ENCODE peak calls at places on chromosome 10, in ten cellular contexts. K is tibial artery; Y is AG10803; V is CD8-positive, alpha-beta memory T cell; E is HL-60; P is WERI-Rb-1; Q is foreskin fibroblast; Z is epithelial cell of esophagus; W is mesenchymal stem cell; H is kidney epithelial cell. N is an unnamed sample.

GRCh38 chr10:131708225-131708624 is 192.6 kb upstream of the PPP2R2D start:
- DNase-seq in E (no peak), P (no peak), K (no peak), Y (no peak), Z (no peak), W (no peak), Q (no peak), V (no peak), H (no peak), N (no peak)

GRCh38 chr10:97647556-97647955 is 7.1 kb downstream of the PI4K2A start:
- DNase-seq in P (no peak), Z (peak), Q (peak), Y (peak), V (no peak), E (no peak), K (no peak), H (no peak), W (peak), N (no peak)

GRCh38 chr10:120735773-120736371 is 115.3 kb upstream of the WDR11 start:
- DNase-seq in P (no peak), Q (peak), V (no peak), K (no peak), E (no peak), W (no peak), Y (peak), Z (peak), H (no peak), N (no peak)

GRCh38 chr10:48400129-48400849 is 93.8 kb downstream of the MAPK8 start:
- DNase-seq in K (no peak), Z (peak), Y (peak), Q (no peak), H (peak), V (no peak), P (no peak), E (no peak), W (peak), N (no peak)

GRCh38 chr10:117373848-117374505 is 1.3 kb downstream of the PDZD8 start:
- DNase-seq in H (no peak), Y (peak), W (peak), K (peak), P (peak), Q (peak), V (peak), Z (peak), E (no peak), N (peak)

GRCh38 chr10:78299861-78300453 is 266.3 kb downstream of the RPS24 start:
- DNase-seq in P (no peak), K (no peak), Z (no peak), H (no peak), V (no peak), E (peak), W (no peak), Q (no peak), Y (no peak), N (no peak)

GRCh38 chr10:62512732-62513475 is 138.7 kb downstream of the ZNF365 start:
- DNase-seq in H (no peak), Q (peak), Z (peak), P (no peak), Y (peak), W (peak), E (no peak), V (no peak), K (no peak), N (no peak)

GRCh38 chr10:131002031-131002861 is 309.3 kb downstream of the TCERG1L start:
- DNase-seq in V (no peak), Z (no peak), W (no peak), K (peak), Y (no peak), P (no peak), E (no peak), Q (no peak), H (no peak), N (no peak)

GRCh38 chr10:46524471-46525176 is 31.8 kb downstream of the GPRIN2 start:
- DNase-seq in P (no peak), K (no peak), H (no peak), Q (peak), W (peak), V (no peak), Z (peak), Y (peak), E (no peak), N (peak)

GRCh38 chr10:79970062-79970461 is 21.2 kb upstream of the SFTPD start:
- DNase-seq in W (no peak), H (no peak), V (no peak), Y (no peak), P (no peak), K (no peak), E (no peak), Q (no peak), Z (no peak), N (no peak)

GRCh38 chr10:62441953-62442352 is 67.8 kb downstream of the ZNF365 start:
- DNase-seq in E (no peak), Q (no peak), H (no peak), Z (no peak), P (no peak), Y (no peak), W (no peak), K (no peak), V (no peak), N (no peak)

GRCh38 chr10:80205478-80206276 is at the start of gene ANXA11:
- DNase-seq in W (peak), H (no peak), P (peak), Q (peak), Y (peak), K (peak), Z (peak), V (peak), E (peak), N (peak)

GRCh38 chr10:119455609-119456434 is 86.7 kb downstream of the RGS10 start:
- DNase-seq in E (no peak), H (no peak), K (no peak), Y (no peak), V (no peak), Z (no peak), P (no peak), W (no peak), Q (no peak), N (no peak)

GRCh38 chr10:60254776-60255175 is 134.9 kb downstream of the ANK3 start:
- DNase-seq in Q (no peak), H (no peak), V (no peak), W (no peak), Y (no peak), P (no peak), E (no peak), K (no peak), Z (no peak), N (no peak)

GRCh38 chr10:95233377-95234034 is 39.5 kb downstream of the ACSM6 start:
- DNase-seq in K (no peak), Z (peak), V (no peak), W (no peak), P (no peak), E (no peak), Y (peak), Q (peak), H (no peak), N (no peak)

GRCh38 chr10:60760711-60761210 is 17.5 kb upstream of the CDK1 start:
- DNase-seq in Q (no peak), H (no peak), K (no peak), V (no peak), Y (no peak), W (no peak), P (no peak), E (no peak), Z (peak), N (no peak)

GRCh38 chr10:49363309-49364031 is 32.4 kb downstream of the DRGX start:
- DNase-seq in K (peak), H (no peak), E (no peak), W (no peak), Z (no peak), Q (no peak), Y (no peak), P (no peak), V (no peak), N (no peak)

GRCh38 chr10:62116896-62117295 is 151.7 kb downstream of the RTKN2 start:
- DNase-seq in V (no peak), P (no peak), Q (no peak), K (no peak), Z (peak), W (no peak), Y (no peak), E (no peak), H (no peak), N (no peak)

GRCh38 chr10:114703377-114704125 is 45.5 kb upstream of the ABLIM1 start:
- DNase-seq in P (peak), Z (peak), Q (peak), Y (peak), K (no peak), H (no peak), E (no peak), W (no peak), V (no peak), N (no peak)

GRCh38 chr10:103598654-103599115 is 105.2 kb downstream of the NEURL1 start:
- DNase-seq in P (peak), W (peak), Y (peak), K (no peak), Q (peak), Z (peak), V (no peak), H (peak), E (peak), N (peak)

GRCh38 chr10:33927347-33927746 is 592.9 kb upstream of the NRP1 start:
- DNase-seq in P (no peak), Y (no peak), Q (no peak), W (no peak), Z (peak), K (no peak), V (no peak), H (peak), E (no peak), N (no peak)

GRCh38 chr10:95646160-95646559 is 10.4 kb downstream of the ALDH18A1 start:
- DNase-seq in P (no peak), K (no peak), Q (no peak), H (no peak), Y (no peak), E (no peak), Z (no peak), W (no peak), V (no peak), N (no peak)

GRCh38 chr10:100115011-100115770 is 33.5 kb upstream of the CPN1 start:
- DNase-seq in V (no peak), H (no peak), Z (no peak), K (no peak), W (no peak), Q (peak), Y (no peak), P (no peak), E (no peak), N (no peak)
- H3K4me3 ChIP-seq in V (no peak), H (peak), Z (no peak), K (no peak), W (no peak), Q (no peak), Y (no peak), P (no peak), E (no peak), N (peak)

GRCh38 chr10:3467052-3467906 is 294.7 kb upstream of the PITRM1 start:
- DNase-seq in E (no peak), V (no peak), W (peak), H (peak), Y (peak), Z (peak), K (peak), P (no peak), Q (peak), N (peak)
- H3K4me3 ChIP-seq in E (no peak), V (no peak), W (peak), H (no peak), Y (peak), Z (peak), K (peak), P (no peak), Q (peak), N (peak)

GRCh38 chr10:4243651-4244050 is 458.6 kb upstream of the KLF6 start:
- DNase-seq in P (no peak), H (peak), V (no peak), E (peak), Q (peak), Y (peak), K (no peak), W (peak), Z (peak), N (no peak)

GRCh38 chr10:4241724-4242345 is 456.8 kb upstream of the KLF6 start:
- DNase-seq in P (no peak), Y (peak), H (peak), Z (peak), E (no peak), V (no peak), W (peak), Q (peak), K (no peak), N (no peak)

GRCh38 chr10:4243169-4243568 is 458.2 kb upstream of the KLF6 start:
- DNase-seq in V (no peak), E (no peak), K (no peak), H (no peak), P (no peak), Y (no peak), Z (no peak), Q (no peak), W (no peak), N (no peak)

GRCh38 chr10:4240641-4241197 is 455.7 kb upstream of the KLF6 start:
- DNase-seq in P (no peak), K (no peak), W (peak), H (no peak), V (no peak), Q (peak), Z (peak), E (no peak), Y (peak), N (no peak)

GRCh38 chr10:4242561-4243035 is 457.6 kb upstream of the KLF6 start:
- DNase-seq in W (peak), Q (peak), K (no peak), V (no peak), Y (peak), P (peak), H (peak), E (no peak), Z (peak), N (no peak)
- H3K4me3 ChIP-seq in W (peak), Q (peak), K (peak), V (no peak), Y (peak), P (no peak), H (no peak), E (no peak), Z (no peak), N (peak)

GRCh38 chr10:102460836-102461186 is 9.5 kb upstream of the C10orf95 start:
- DNase-seq in K (no peak), E (no peak), H (no peak), Q (no peak), Y (no peak), W (no peak), V (no peak), P (no peak), Z (no peak), N (no peak)
- H3K4me3 ChIP-seq in K (peak), E (peak), H (peak), Q (peak), Y (peak), W (peak), V (peak), P (peak), Z (peak), N (peak)

GRCh38 chr10:29412452-29413004 is 123.7 kb downstream of the LYZL1 start:
- DNase-seq in E (no peak), V (no peak), W (no peak), Z (no peak), Q (peak), P (no peak), Y (peak), H (no peak), K (no peak), N (no peak)
- H3K4me3 ChIP-seq in E (no peak), V (no peak), W (peak), Z (no peak), Q (no peak), P (no peak), Y (no peak), H (no peak), K (no peak), N (no peak)

GRCh38 chr10:75466016-75466415 is 34.6 kb downstream of the LRMDA start:
- DNase-seq in Q (no peak), K (no peak), E (no peak), P (no peak), Z (no peak), V (no peak), Y (peak), H (no peak), W (no peak), N (no peak)

GRCh38 chr10:75466886-75467285 is 35.5 kb downstream of the LRMDA start:
- DNase-seq in K (no peak), Z (peak), Q (peak), E (no peak), V (no peak), H (no peak), W (peak), Y (peak), P (no peak), N (peak)

GRCh38 chr10:75462865-75463264 is 31.4 kb downstream of the LRMDA start:
- DNase-seq in Z (no peak), H (no peak), P (no peak), Q (no peak), W (no peak), Y (no peak), K (no peak), V (no peak), E (no peak), N (no peak)

GRCh38 chr10:75464478-75465090 is 33.2 kb downstream of the LRMDA start:
- DNase-seq in V (no peak), Q (no peak), P (no peak), Z (peak), W (no peak), Y (no peak), E (no peak), H (no peak), K (no peak), N (no peak)

GRCh38 chr10:75465110-75465509 is 33.7 kb downstream of the LRMDA start:
- DNase-seq in E (no peak), Z (peak), V (no peak), Y (peak), K (no peak), Q (peak), W (peak), H (no peak), P (no peak), N (no peak)
- H3K4me3 ChIP-seq in E (no peak), Z (no peak), V (no peak), Y (no peak), K (no peak), Q (no peak), W (no peak), H (no peak), P (no peak), N (no peak)

DNA sequence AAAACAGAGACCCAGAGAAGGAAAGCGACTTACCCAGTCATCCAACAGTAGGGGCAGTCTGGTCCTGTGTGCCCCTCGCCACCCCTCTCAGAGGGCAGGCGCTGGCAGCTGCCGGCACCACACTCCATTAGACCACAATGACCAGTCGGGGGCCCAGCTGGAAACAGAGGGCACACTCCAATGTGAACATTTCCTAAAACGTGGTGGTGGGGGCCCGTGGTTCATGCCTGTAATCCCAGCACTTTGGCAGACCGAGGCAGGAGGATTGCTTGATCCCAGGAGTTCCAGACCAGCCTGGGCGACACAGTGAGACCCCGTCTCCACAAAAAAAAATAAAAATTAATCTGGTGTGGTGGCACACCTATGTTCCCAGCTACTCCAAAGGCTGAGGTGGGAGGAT is 912 bp upstream of the OAT start:
- DNase-seq in P (no peak), Y (no peak), K (no peak), E (no peak), W (no peak), H (no peak), V (no peak), Q (no peak), Z (no peak), N (no peak)
- H3K4me3 ChIP-seq in P (no peak), Y (no peak), K (no peak), E (no peak), W (no peak), H (no peak), V (peak), Q (no peak), Z (no peak), N (peak)

DNA sequence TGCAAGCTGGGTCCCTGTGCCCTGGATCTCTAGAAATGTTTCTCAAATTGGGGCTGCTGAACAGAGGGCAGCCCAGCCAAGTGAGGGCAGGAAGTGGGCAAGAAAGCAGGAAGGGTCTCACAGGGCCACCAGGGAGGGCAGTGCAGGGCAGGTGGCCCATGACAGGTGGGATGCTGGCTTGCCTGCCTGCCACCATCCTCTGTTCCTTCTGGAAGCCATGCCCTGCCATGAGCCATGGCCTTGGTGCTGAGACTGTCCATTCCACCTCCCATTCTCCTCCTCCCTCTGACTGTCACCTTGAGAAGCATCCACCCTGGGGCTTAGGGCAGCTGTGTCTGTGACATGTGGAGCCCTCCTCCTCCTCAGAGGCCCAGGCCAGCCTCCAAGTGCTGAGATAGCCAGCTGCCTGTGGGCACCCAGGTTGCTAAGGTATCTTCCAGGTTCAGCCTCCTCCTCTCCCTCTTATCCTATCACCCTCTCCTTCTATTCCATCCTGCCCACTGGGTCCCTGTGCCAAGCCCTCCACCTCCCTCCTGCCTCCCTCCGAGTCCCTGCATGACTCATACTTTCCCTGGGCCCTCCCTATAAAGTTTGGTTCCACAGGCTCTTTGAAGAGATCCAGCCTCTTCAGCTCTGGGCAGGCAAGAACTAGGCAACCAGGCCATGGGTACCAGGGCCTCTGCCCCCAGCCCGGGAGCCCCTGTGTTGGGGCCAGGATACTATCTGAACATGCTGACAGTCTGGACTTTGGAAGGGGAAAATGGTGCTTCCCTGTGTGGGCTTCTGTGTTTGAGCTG is 1.3 kb downstream of the VSIR start:
- DNase-seq in Y (peak), P (no peak), K (peak), V (peak), Q (peak), H (no peak), Z (peak), W (peak), E (peak), N (peak)
- H3K4me3 ChIP-seq in Y (peak), P (no peak), K (peak), V (peak), Q (peak), H (no peak), Z (no peak), W (peak), E (peak), N (peak)

GRCh38 chr10:129045658-129046057 is 421.4 kb upstream of the MGMT start:
- DNase-seq in E (no peak), Z (no peak), H (no peak), Y (no peak), V (no peak), K (no peak), W (no peak), Q (no peak), P (no peak), N (no peak)

GRCh38 chr10:129047585-129047984 is 419.5 kb upstream of the MGMT start:
- DNase-seq in Q (no peak), P (no peak), V (no peak), W (no peak), Y (no peak), Z (no peak), E (no peak), K (no peak), H (no peak), N (no peak)

GRCh38 chr10:129047001-129047400 is 420.0 kb upstream of the MGMT start:
- DNase-seq in P (no peak), K (no peak), Y (no peak), W (no peak), E (no peak), Q (peak), H (no peak), Z (no peak), V (no peak), N (no peak)

GRCh38 chr10:129048513-129048912 is 418.5 kb upstream of the MGMT start:
- DNase-seq in E (no peak), H (peak), V (no peak), P (no peak), W (no peak), Z (no peak), Q (no peak), K (no peak), Y (no peak), N (no peak)

DNA sequence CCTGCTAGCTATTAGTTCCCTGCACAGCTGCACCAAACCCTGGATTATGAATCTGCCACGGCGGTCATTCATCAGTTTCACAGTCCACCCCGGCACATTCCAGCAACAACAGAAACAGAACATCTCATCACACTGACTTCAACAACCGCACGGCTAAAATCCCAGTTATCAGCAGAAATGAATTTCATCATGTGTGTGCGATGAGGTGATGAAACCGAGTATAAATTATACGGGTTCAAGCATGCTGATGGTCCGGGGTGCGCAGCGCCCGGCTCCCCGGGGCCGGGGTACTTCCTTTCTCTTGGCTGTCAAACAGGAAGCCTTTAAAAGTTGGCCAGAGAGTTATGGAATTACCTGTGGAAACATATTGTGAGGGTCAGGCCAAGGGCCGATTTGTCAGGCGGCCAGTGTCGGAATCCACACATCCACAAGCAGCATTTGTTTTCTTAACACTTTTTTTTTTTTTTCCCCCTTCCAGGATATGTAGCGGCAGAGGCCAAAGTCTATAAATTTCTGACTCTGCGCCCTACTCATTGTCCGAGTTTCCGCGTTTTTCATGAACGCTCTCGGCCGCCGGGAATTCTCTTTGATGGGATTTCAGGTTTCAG is 420.9 kb upstream of the MGMT start:
- DNase-seq in Z (no peak), W (no peak), Q (no peak), Y (no peak), V (no peak), K (no peak), P (no peak), E (no peak), H (no peak), N (no peak)
- H3K4me3 ChIP-seq in Z (no peak), W (peak), Q (no peak), Y (no peak), V (no peak), K (no peak), P (no peak), E (no peak), H (no peak), N (peak)

N was measured in psoas muscle.